ENCODE peak calls at places on chromosome 6, in four cellular contexts. One of them, this sample, is unnamed.

GRCh38 chr6:132912273-132912672 is 97.9 kb downstream of the RPS12 start:
- DNase-seq in heart right ventricle: no peak
- DNase-seq in GM06990: no peak
- DNase-seq in IMR-90: no peak
- DNase-seq in this sample: no peak

GRCh38 chr6:42404494-42404893 is 47.2 kb downstream of the TRERF1 start:
- DNase-seq in IMR-90: peak
- DNase-seq in heart right ventricle: no peak
- DNase-seq in GM06990: no peak
- DNase-seq in this sample: no peak

GRCh38 chr6:14399635-14400034 is 282.1 kb downstream of the CD83 start:
- DNase-seq in GM06990: no peak
- DNase-seq in IMR-90: peak
- DNase-seq in heart right ventricle: no peak
- DNase-seq in this sample: no peak

GRCh38 chr6:79946242-79946641 is 1.1 kb downstream of the ELOVL4 start:
- DNase-seq in IMR-90: peak
- DNase-seq in GM06990: no peak
- DNase-seq in heart right ventricle: no peak
- DNase-seq in this sample: peak

GRCh38 chr6:133542056-133542821 is 301.1 kb downstream of the EYA4 start:
- DNase-seq in GM06990: no peak
- DNase-seq in IMR-90: peak
- DNase-seq in heart right ventricle: no peak
- DNase-seq in this sample: peak

GRCh38 chr6:38339914-38340313 is 299.8 kb downstream of the BTBD9 start:
- DNase-seq in heart right ventricle: no peak
- DNase-seq in IMR-90: no peak
- DNase-seq in GM06990: no peak
- DNase-seq in this sample: no peak

GRCh38 chr6:41730531-41731436 is 4.6 kb downstream of the TFEB start:
- DNase-seq in IMR-90: no peak
- DNase-seq in heart right ventricle: no peak
- DNase-seq in GM06990: no peak
- DNase-seq in this sample: no peak

GRCh38 chr6:143188292-143188691 is 127.6 kb downstream of the AIG1 start:
- DNase-seq in GM06990: no peak
- DNase-seq in IMR-90: no peak
- DNase-seq in heart right ventricle: no peak
- DNase-seq in this sample: no peak

GRCh38 chr6:170272341-170273065 is 18.4 kb downstream of the DLL1 start:
- DNase-seq in IMR-90: no peak
- DNase-seq in heart right ventricle: no peak
- DNase-seq in GM06990: no peak
- DNase-seq in this sample: no peak

GRCh38 chr6:141050470-141050869 is 1082.3 kb upstream of the GJE1 start:
- DNase-seq in GM06990: no peak
- DNase-seq in heart right ventricle: no peak
- DNase-seq in IMR-90: peak
- DNase-seq in this sample: no peak

GRCh38 chr6:136780972-136781371 is 11.3 kb downstream of the MAP3K5 start:
- DNase-seq in IMR-90: no peak
- DNase-seq in heart right ventricle: no peak
- DNase-seq in GM06990: no peak
- DNase-seq in this sample: no peak

GRCh38 chr6:42163941-42164340 is 9.2 kb upstream of the GUCA1A start:
- DNase-seq in heart right ventricle: no peak
- DNase-seq in IMR-90: peak
- DNase-seq in GM06990: no peak
- DNase-seq in this sample: no peak

GRCh38 chr6:14037402-14038277 is 79.9 kb upstream of the CD83 start:
- DNase-seq in IMR-90: peak
- DNase-seq in heart right ventricle: no peak
- DNase-seq in GM06990: no peak
- DNase-seq in this sample: no peak

GRCh38 chr6:134517145-134517658 is 199.3 kb upstream of the SGK1 start:
- DNase-seq in GM06990: no peak
- DNase-seq in heart right ventricle: peak
- DNase-seq in IMR-90: peak
- DNase-seq in this sample: no peak

GRCh38 chr6:68915591-68915990 is 280.5 kb downstream of the ADGRB3 start:
- DNase-seq in IMR-90: no peak
- DNase-seq in GM06990: no peak
- DNase-seq in heart right ventricle: no peak
- DNase-seq in this sample: no peak

GRCh38 chr6:129936329-129937165 is 75.4 kb upstream of the TMEM244 start:
- DNase-seq in GM06990: peak
- DNase-seq in heart right ventricle: no peak
- DNase-seq in IMR-90: peak
- DNase-seq in this sample: peak

GRCh38 chr6:1625926-1626413 is 16.3 kb downstream of the FOXC1 start:
- DNase-seq in GM06990: no peak
- DNase-seq in IMR-90: no peak
- DNase-seq in heart right ventricle: no peak
- DNase-seq in this sample: no peak

GRCh38 chr6:56582246-56582645 is 60.4 kb downstream of the DST start:
- DNase-seq in GM06990: no peak
- DNase-seq in IMR-90: no peak
- DNase-seq in heart right ventricle: no peak
- DNase-seq in this sample: no peak

GRCh38 chr6:136511397-136511796 is 38.8 kb downstream of the MAP7 start:
- DNase-seq in IMR-90: no peak
- DNase-seq in heart right ventricle: no peak
- DNase-seq in GM06990: no peak
- DNase-seq in this sample: no peak

GRCh38 chr6:34414999-34415858 is 10.6 kb downstream of the RPS10 start:
- DNase-seq in IMR-90: peak
- DNase-seq in GM06990: no peak
- DNase-seq in heart right ventricle: no peak
- DNase-seq in this sample: peak

GRCh38 chr6:2839195-2839981 is 2.3 kb downstream of the SERPINB1 start:
- DNase-seq in GM06990: no peak
- DNase-seq in heart right ventricle: no peak
- DNase-seq in IMR-90: peak
- DNase-seq in this sample: no peak

GRCh38 chr6:169240125-169240524 is 13.5 kb downstream of the THBS2 start:
- DNase-seq in heart right ventricle: no peak
- DNase-seq in IMR-90: no peak
- DNase-seq in GM06990: no peak
- DNase-seq in this sample: no peak

GRCh38 chr6:89297695-89298351 is 17.3 kb downstream of the GABRR2 start:
- DNase-seq in IMR-90: peak
- DNase-seq in GM06990: peak
- DNase-seq in heart right ventricle: no peak
- DNase-seq in this sample: peak

GRCh38 chr6:69867075-69867911 is 937 bp downstream of the COL19A1 start:
- DNase-seq in heart right ventricle: peak
- DNase-seq in GM06990: peak
- DNase-seq in IMR-90: peak
- DNase-seq in this sample: peak

GRCh38 chr6:112282217-112282616 is 27.9 kb upstream of the LAMA4 start:
- DNase-seq in GM06990: no peak
- DNase-seq in IMR-90: peak
- DNase-seq in heart right ventricle: peak
- DNase-seq in this sample: no peak
- TF ChIP-seq CTCF in GM06990: no peak
- TF ChIP-seq CTCF in IMR-90: peak
- TF ChIP-seq CTCF in heart right ventricle: peak
- TF ChIP-seq CTCF in this sample: no peak

DNA sequence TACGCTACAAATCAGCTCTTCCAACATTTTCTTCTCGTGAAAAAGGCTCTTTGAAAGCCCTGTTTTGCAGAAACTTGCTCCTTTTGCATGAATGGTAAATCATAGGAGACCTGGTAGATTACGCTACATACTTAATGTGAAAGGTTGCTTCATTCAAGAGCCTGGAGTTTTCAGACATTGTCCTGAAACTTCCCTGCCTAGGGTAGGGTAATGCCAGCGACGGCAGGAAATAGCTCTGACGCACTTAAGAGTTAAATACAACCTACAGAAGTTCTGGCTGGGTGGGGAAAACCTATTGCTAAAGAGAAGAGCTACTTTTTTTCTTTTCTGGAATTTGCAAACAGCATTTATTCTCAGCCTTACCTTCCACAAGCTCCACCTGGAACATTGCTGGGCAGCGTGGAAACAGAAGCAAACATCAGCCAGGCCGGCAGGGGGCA is 144.5 kb downstream of the LPA start:
- DNase-seq in IMR-90: no peak
- DNase-seq in GM06990: no peak
- DNase-seq in heart right ventricle: no peak
- DNase-seq in this sample: no peak
- H3K4me3 ChIP-seq in IMR-90: peak
- H3K4me3 ChIP-seq in GM06990: peak
- H3K4me3 ChIP-seq in heart right ventricle: peak
- H3K4me3 ChIP-seq in this sample: peak

GRCh38 chr6:36443498-36443844 is 671 bp downstream of the KCTD20 start:
- DNase-seq in IMR-90: no peak
- DNase-seq in heart right ventricle: no peak
- DNase-seq in GM06990: no peak
- DNase-seq in this sample: no peak

GRCh38 chr6:36441307-36441894 is 1.3 kb downstream of the PXT1 start:
- DNase-seq in GM06990: peak
- DNase-seq in heart right ventricle: peak
- DNase-seq in IMR-90: peak
- DNase-seq in this sample: peak

GRCh38 chr6:36443951-36444428 is 1.2 kb downstream of the KCTD20 start:
- DNase-seq in heart right ventricle: no peak
- DNase-seq in GM06990: no peak
- DNase-seq in IMR-90: peak
- DNase-seq in this sample: peak

GRCh38 chr6:36442671-36443497 is at the start of the genes KCTD20 and PXT1:
- DNase-seq in IMR-90: peak
- DNase-seq in heart right ventricle: peak
- DNase-seq in GM06990: peak
- DNase-seq in this sample: peak

DNA sequence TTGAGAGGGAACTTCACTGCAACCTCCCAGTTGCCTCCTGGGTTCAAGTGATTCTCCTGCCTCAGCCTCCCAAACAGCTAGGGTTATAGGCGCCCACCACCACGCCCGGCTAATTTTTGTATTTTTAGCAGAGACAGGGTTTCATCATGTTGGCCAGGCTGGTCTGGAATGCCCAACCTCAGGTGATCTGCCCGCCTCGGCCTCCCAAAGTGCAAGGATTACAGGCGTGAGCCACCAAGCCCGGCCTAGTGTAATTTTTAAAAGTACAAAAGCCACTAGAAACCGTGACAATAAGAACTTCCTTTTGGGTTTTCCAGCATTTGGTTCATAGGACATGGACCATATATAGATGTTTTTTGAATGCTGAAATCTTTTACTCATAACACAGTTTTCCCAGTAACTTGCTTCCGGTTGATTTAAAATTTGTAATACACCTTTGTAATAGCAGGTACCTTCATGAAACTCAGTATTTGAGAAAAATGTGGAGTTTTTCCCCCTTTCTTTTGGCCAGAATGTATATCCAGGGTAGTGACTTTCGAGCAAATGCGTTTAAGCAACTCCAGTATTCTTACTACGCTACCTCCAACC is 477 bp downstream of the PXT1 start:
- DNase-seq in GM06990: no peak
- DNase-seq in IMR-90: no peak
- DNase-seq in heart right ventricle: no peak
- DNase-seq in this sample: peak
- TF ChIP-seq CTCF in GM06990: no peak
- TF ChIP-seq CTCF in IMR-90: no peak
- TF ChIP-seq CTCF in heart right ventricle: no peak
- TF ChIP-seq CTCF in this sample: no peak

DNA sequence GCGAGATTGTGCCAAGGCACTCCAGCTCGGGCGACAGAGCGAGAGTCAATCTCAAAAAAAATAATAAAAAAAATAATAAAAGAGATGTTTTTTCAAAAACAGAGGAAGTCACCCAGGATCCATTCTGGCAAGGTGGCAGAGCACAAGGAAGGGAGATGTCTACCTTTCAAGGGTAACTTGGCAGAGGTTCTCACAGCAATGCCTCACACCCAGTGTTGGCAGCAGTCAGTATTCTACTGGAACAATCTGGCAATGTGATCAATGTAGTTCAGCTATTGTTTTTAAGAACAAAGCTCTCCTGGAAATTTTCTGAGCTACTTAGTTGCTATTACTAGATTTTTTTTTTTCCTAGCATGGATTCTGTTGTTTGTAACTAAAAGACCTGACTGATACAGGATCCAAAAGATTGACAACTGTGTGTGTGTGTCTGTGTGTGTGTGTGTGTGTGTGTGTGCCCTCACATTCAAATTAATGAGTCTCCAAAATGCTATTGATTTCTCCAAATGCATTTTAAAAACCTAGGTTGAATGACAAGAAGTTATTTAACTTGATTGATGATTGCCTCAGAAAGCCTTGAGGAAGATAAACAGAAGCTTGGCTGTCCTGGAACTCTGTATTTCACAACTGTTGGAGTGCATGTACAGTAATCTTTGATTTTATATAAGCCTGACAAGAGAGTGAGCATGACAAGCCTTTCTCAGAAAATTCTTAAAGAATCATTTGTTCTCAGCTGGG is 114.1 kb upstream of the RREB1 start:
- DNase-seq in IMR-90: no peak
- DNase-seq in GM06990: no peak
- DNase-seq in heart right ventricle: no peak
- DNase-seq in this sample: no peak
- H3K4me3 ChIP-seq in IMR-90: no peak
- H3K4me3 ChIP-seq in GM06990: no peak
- H3K4me3 ChIP-seq in heart right ventricle: no peak
- H3K4me3 ChIP-seq in this sample: no peak

GRCh38 chr6:51856508-51856907 is 230.9 kb downstream of the PKHD1 start:
- DNase-seq in IMR-90: no peak
- DNase-seq in GM06990: no peak
- DNase-seq in heart right ventricle: no peak
- DNase-seq in this sample: no peak
- TF ChIP-seq CTCF in IMR-90: no peak
- TF ChIP-seq CTCF in GM06990: no peak
- TF ChIP-seq CTCF in heart right ventricle: no peak
- TF ChIP-seq CTCF in this sample: no peak

DNA sequence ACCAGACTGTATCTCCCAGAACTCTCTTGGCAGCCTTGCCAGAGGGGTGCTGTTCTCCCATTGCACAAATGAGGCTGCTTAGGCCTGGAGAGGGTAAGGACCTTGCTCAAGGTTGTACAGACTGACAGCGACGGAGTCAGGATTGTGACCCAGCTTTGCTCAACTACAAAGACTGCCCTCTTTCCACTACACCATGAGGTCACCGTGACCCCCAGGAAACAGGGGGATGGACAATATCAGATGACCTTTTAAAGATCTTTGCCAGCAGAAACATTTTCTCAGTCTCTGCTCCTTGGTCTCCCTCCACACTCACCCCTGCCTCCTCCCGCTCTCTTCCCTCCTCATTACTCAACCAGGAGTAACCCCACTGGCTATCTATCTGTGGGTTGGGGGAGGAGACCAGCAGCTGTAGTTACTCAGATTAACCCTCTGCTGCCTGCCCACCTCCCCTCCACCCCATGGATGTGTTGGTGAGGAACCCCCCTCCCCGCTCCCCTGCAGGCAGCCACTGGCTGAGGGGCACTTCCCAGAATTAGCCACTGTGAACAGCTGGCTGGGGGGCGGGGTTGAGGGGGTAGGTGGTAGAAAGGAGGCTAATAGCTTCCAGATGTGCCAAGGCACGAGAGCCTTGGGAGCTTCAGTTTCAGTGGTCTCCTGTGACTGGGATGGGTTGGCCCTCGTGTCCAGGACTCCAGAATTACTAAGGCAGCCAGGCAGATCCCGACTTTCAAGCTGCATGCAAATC is 26.9 kb upstream of the MRPS18A start:
- DNase-seq in heart right ventricle: peak
- DNase-seq in IMR-90: peak
- DNase-seq in GM06990: no peak
- DNase-seq in this sample: peak
- H3K4me3 ChIP-seq in heart right ventricle: no peak
- H3K4me3 ChIP-seq in IMR-90: no peak
- H3K4me3 ChIP-seq in GM06990: peak
- H3K4me3 ChIP-seq in this sample: peak